ENCODE peak calls at places on chromosomes 2 and 18, in nine cellular contexts. One of them, this sample, is unnamed.

GRCh38 chr2:72150157-72150960 is 2.7 kb upstream of the CYP26B1 start:
- DNase-seq in left ventricle myocardium inferior: peak
- DNase-seq in RWPE2: no peak
- DNase-seq in MCF 10A: peak
- DNase-seq in M059J: peak
- DNase-seq in NCI-H510A treated with DMSO at 0.1 percent for 48 hours: peak
- DNase-seq in activated T-helper 1 cell treated with Interleukin-2 at 50 U/mL for 16 hours: peak
- DNase-seq in CMK: no peak
- DNase-seq in fibroblast of mammary gland: peak
- DNase-seq in this sample: peak

GRCh38 chr2:228039752-228040534 is 141.5 kb downstream of the SPHKAP start:
- DNase-seq in left ventricle myocardium inferior: no peak
- DNase-seq in RWPE2: no peak
- DNase-seq in MCF 10A: peak
- DNase-seq in M059J: peak
- DNase-seq in NCI-H510A treated with DMSO at 0.1 percent for 48 hours: peak
- DNase-seq in activated T-helper 1 cell treated with Interleukin-2 at 50 U/mL for 16 hours: no peak
- DNase-seq in CMK: no peak
- DNase-seq in fibroblast of mammary gland: peak
- DNase-seq in this sample: peak

GRCh38 chr2:220147590-220147989 is 520.2 kb downstream of the SLC4A3 start:
- DNase-seq in left ventricle myocardium inferior: no peak
- DNase-seq in RWPE2: no peak
- DNase-seq in MCF 10A: no peak
- DNase-seq in M059J: no peak
- DNase-seq in NCI-H510A treated with DMSO at 0.1 percent for 48 hours: no peak
- DNase-seq in activated T-helper 1 cell treated with Interleukin-2 at 50 U/mL for 16 hours: no peak
- DNase-seq in CMK: no peak
- DNase-seq in fibroblast of mammary gland: peak
- DNase-seq in this sample: no peak

GRCh38 chr2:10814571-10815331 is 2.2 kb upstream of the PDIA6 start:
- DNase-seq in left ventricle myocardium inferior: no peak
- DNase-seq in RWPE2: no peak
- DNase-seq in MCF 10A: no peak
- DNase-seq in M059J: no peak
- DNase-seq in NCI-H510A treated with DMSO at 0.1 percent for 48 hours: no peak
- DNase-seq in activated T-helper 1 cell treated with Interleukin-2 at 50 U/mL for 16 hours: no peak
- DNase-seq in CMK: no peak
- DNase-seq in fibroblast of mammary gland: no peak
- DNase-seq in this sample: no peak

GRCh38 chr2:148020036-148020357 is 540 bp downstream of the ORC4 start:
- DNase-seq in left ventricle myocardium inferior: no peak
- DNase-seq in RWPE2: no peak
- DNase-seq in MCF 10A: no peak
- DNase-seq in M059J: no peak
- DNase-seq in NCI-H510A treated with DMSO at 0.1 percent for 48 hours: no peak
- DNase-seq in activated T-helper 1 cell treated with Interleukin-2 at 50 U/mL for 16 hours: no peak
- DNase-seq in CMK: no peak
- DNase-seq in fibroblast of mammary gland: peak
- DNase-seq in this sample: no peak

GRCh38 chr18:22542400-22542835 is 124.7 kb upstream of the CTAGE1 start:
- DNase-seq in left ventricle myocardium inferior: peak
- DNase-seq in RWPE2: no peak
- DNase-seq in MCF 10A: peak
- DNase-seq in M059J: peak
- DNase-seq in NCI-H510A treated with DMSO at 0.1 percent for 48 hours: no peak
- DNase-seq in activated T-helper 1 cell treated with Interleukin-2 at 50 U/mL for 16 hours: no peak
- DNase-seq in CMK: no peak
- DNase-seq in fibroblast of mammary gland: peak
- DNase-seq in this sample: peak

GRCh38 chr18:75208055-75208835 is 694 bp downstream of the PTGR3 start:
- DNase-seq in left ventricle myocardium inferior: peak
- DNase-seq in RWPE2: no peak
- DNase-seq in MCF 10A: peak
- DNase-seq in M059J: peak
- DNase-seq in NCI-H510A treated with DMSO at 0.1 percent for 48 hours: peak
- DNase-seq in activated T-helper 1 cell treated with Interleukin-2 at 50 U/mL for 16 hours: peak
- DNase-seq in CMK: no peak
- DNase-seq in fibroblast of mammary gland: peak
- DNase-seq in this sample: peak

GRCh38 chr2:29223851-29224692 is 108.9 kb downstream of the CLIP4 start:
- DNase-seq in left ventricle myocardium inferior: no peak
- DNase-seq in RWPE2: peak
- DNase-seq in MCF 10A: peak
- DNase-seq in M059J: peak
- DNase-seq in NCI-H510A treated with DMSO at 0.1 percent for 48 hours: no peak
- DNase-seq in activated T-helper 1 cell treated with Interleukin-2 at 50 U/mL for 16 hours: no peak
- DNase-seq in CMK: no peak
- DNase-seq in fibroblast of mammary gland: peak
- DNase-seq in this sample: peak

GRCh38 chr2:40363631-40364030 is 88.3 kb downstream of the SLC8A1 start:
- DNase-seq in left ventricle myocardium inferior: no peak
- DNase-seq in RWPE2: no peak
- DNase-seq in MCF 10A: peak
- DNase-seq in M059J: no peak
- DNase-seq in NCI-H510A treated with DMSO at 0.1 percent for 48 hours: peak
- DNase-seq in activated T-helper 1 cell treated with Interleukin-2 at 50 U/mL for 16 hours: no peak
- DNase-seq in CMK: no peak
- DNase-seq in fibroblast of mammary gland: peak
- DNase-seq in this sample: peak

GRCh38 chr2:223075301-223076270 is 23.6 kb downstream of the KCNE4 start:
- DNase-seq in left ventricle myocardium inferior: no peak
- DNase-seq in RWPE2: no peak
- DNase-seq in MCF 10A: no peak
- DNase-seq in M059J: peak
- DNase-seq in NCI-H510A treated with DMSO at 0.1 percent for 48 hours: no peak
- DNase-seq in activated T-helper 1 cell treated with Interleukin-2 at 50 U/mL for 16 hours: no peak
- DNase-seq in CMK: no peak
- DNase-seq in fibroblast of mammary gland: peak
- DNase-seq in this sample: peak

GRCh38 chr2:101520246-101520645 is 45.3 kb upstream of the RFX8 start:
- DNase-seq in left ventricle myocardium inferior: no peak
- DNase-seq in RWPE2: no peak
- DNase-seq in MCF 10A: peak
- DNase-seq in M059J: peak
- DNase-seq in NCI-H510A treated with DMSO at 0.1 percent for 48 hours: no peak
- DNase-seq in activated T-helper 1 cell treated with Interleukin-2 at 50 U/mL for 16 hours: no peak
- DNase-seq in CMK: no peak
- DNase-seq in fibroblast of mammary gland: peak
- DNase-seq in this sample: no peak

GRCh38 chr18:41604964-41605363 is 350.1 kb upstream of the PIK3C3 start:
- DNase-seq in left ventricle myocardium inferior: no peak
- DNase-seq in RWPE2: no peak
- DNase-seq in MCF 10A: no peak
- DNase-seq in M059J: no peak
- DNase-seq in NCI-H510A treated with DMSO at 0.1 percent for 48 hours: no peak
- DNase-seq in activated T-helper 1 cell treated with Interleukin-2 at 50 U/mL for 16 hours: no peak
- DNase-seq in CMK: no peak
- DNase-seq in fibroblast of mammary gland: no peak
- DNase-seq in this sample: no peak

GRCh38 chr2:3519255-3520190 is at the start of gene ADI1:
- DNase-seq in left ventricle myocardium inferior: peak
- DNase-seq in RWPE2: no peak
- DNase-seq in MCF 10A: peak
- DNase-seq in M059J: peak
- DNase-seq in NCI-H510A treated with DMSO at 0.1 percent for 48 hours: peak
- DNase-seq in activated T-helper 1 cell treated with Interleukin-2 at 50 U/mL for 16 hours: peak
- DNase-seq in CMK: peak
- DNase-seq in fibroblast of mammary gland: peak
- DNase-seq in this sample: peak

GRCh38 chr2:104521247-104521646 is 332.7 kb upstream of the POU3F3 start:
- DNase-seq in left ventricle myocardium inferior: no peak
- DNase-seq in RWPE2: no peak
- DNase-seq in MCF 10A: no peak
- DNase-seq in M059J: no peak
- DNase-seq in NCI-H510A treated with DMSO at 0.1 percent for 48 hours: no peak
- DNase-seq in activated T-helper 1 cell treated with Interleukin-2 at 50 U/mL for 16 hours: no peak
- DNase-seq in CMK: no peak
- DNase-seq in fibroblast of mammary gland: no peak
- DNase-seq in this sample: peak

This sample was measured in astrocyte of the hippocampus.